ENCODE peak calls at places on chromosomes 12 and 14, in five cellular contexts. O is CD8-positive, alpha-beta memory T cell; R is IMR-90; V is colonic mucosa; Z is ovary. C is an unnamed sample.

GRCh38 chr12:5259523-5259922 is 172.4 kb upstream of the NTF3 start:
- DNase-seq in O (no peak), R (peak), V (no peak), Z (no peak), C (no peak)

GRCh38 chr12:101698782-101699347 is 1.4 kb downstream of the CHPT1 start:
- DNase-seq in O (no peak), R (peak), V (no peak), Z (no peak), C (no peak)

GRCh38 chr14:40697221-40697620 is 909.5 kb upstream of the LRFN5 start:
- DNase-seq in O (no peak), R (no peak), V (no peak), Z (no peak), C (no peak)

GRCh38 chr12:108332791-108333382 is 6.2 kb downstream of the CMKLR1 start:
- DNase-seq in O (no peak), R (no peak), V (peak), Z (no peak), C (no peak)

GRCh38 chr14:53151523-53151866 is 1.6 kb downstream of the DDHD1 start:
- DNase-seq in O (no peak), R (no peak), V (no peak), Z (no peak), C (no peak)

GRCh38 chr12:21529456-21529855 is 3.4 kb downstream of the SPX start:
- DNase-seq in O (no peak), R (no peak), V (no peak), Z (no peak), C (no peak)

GRCh38 chr12:115294443-115295133 is 610.6 kb upstream of the TBX3 start:
- DNase-seq in O (no peak), R (peak), V (no peak), Z (no peak), C (no peak)

GRCh38 chr14:101120636-101121398 is 217.3 kb upstream of the RTL1 start:
- DNase-seq in O (no peak), R (no peak), V (peak), Z (peak), C (no peak)

GRCh38 chr14:43755707-43756106 is 751.4 kb downstream of the FSCB start:
- DNase-seq in O (no peak), R (no peak), V (no peak), Z (no peak), C (no peak)

GRCh38 chr14:44912041-44912869 is 49.5 kb downstream of the KLHL28 start:
- DNase-seq in O (no peak), R (no peak), V (no peak), Z (no peak), C (no peak)

GRCh38 chr12:46430340-46430948 is 57.9 kb upstream of the SLC38A2 start:
- DNase-seq in O (peak), R (peak), V (peak), Z (peak), C (no peak)

GRCh38 chr14:24115451-24116110 is 832 bp upstream of the NRL start:
- DNase-seq in O (no peak), R (no peak), V (no peak), Z (peak), C (no peak)

GRCh38 chr14:26204362-26204953 is 393.4 kb downstream of the NOVA1 start:
- DNase-seq in O (no peak), R (no peak), V (no peak), Z (no peak), C (no peak)

DNA sequence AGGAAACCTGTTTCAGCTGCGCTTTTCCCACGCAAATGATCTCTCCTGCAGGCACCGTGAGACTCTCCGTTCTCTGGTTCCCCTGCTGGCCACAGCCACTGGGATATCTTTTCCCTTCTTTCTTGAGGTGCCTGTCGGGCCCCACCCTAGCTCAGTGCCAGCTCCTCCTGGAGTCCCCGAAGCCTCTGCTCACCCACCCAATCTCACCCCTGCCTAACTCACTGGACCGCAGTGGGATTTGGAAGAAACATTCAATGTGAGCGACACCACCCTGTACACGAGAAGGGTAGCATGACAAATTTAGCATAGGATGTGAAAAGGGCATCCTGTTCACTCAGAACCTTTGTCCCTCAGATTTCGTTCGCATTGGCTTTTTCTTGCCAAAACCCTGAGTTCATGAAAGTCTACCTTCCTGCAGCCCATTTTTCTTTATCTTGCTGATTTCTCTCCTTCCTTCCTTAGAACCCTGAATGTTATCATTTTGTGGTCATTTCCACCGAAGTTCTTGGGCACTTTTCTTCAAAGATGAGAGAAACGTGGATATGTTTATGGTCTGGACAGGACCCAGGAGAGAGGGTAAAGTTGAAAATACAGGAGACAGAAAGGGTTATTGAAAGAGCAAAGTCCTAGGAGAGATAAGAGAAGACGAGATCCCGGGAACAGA is 63.6 kb upstream of the ELK3 start:
- DNase-seq in O (no peak), R (no peak), V (no peak), Z (no peak), C (no peak)
- H3K27ac ChIP-seq in O (no peak), R (no peak), V (no peak), Z (no peak), C (no peak)

GRCh38 chr14:91255026-91255695 is 10.7 kb upstream of the GPR68 start:
- DNase-seq in O (no peak), R (no peak), V (no peak), Z (no peak), C (no peak)

GRCh38 chr14:91255820-91256219 is 11.3 kb upstream of the GPR68 start:
- DNase-seq in O (no peak), R (no peak), V (no peak), Z (no peak), C (no peak)

GRCh38 chr14:91252901-91253794 is 8.6 kb upstream of the GPR68 start:
- DNase-seq in O (peak), R (no peak), V (peak), Z (peak), C (peak)

GRCh38 chr14:91254456-91254855 is 10.0 kb upstream of the GPR68 start:
- DNase-seq in O (peak), R (no peak), V (no peak), Z (no peak), C (no peak)

GRCh38 chr14:91253795-91254323 is 9.4 kb upstream of the GPR68 start:
- DNase-seq in O (no peak), R (no peak), V (no peak), Z (no peak), C (no peak)
- H3K27ac ChIP-seq in O (peak), R (no peak), V (no peak), Z (no peak), C (peak)

DNA sequence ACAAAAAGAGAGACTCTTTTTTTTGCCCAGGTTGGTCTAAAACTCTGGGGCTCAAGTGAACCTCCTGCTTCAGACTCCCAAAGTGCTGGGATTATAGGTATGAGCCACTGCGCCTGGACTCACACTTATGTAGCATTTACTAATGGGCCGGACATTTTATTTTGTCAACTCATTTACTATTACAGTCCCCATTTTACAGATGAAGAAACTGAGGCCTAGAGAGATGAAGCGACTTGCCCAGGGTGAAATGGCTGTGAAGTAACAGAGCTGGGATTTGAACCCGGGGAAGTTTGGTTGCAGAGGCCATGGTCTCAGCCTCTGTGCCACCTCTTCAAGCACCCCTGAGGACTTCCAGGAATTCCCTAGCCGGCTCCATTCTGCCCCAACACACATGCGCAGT is 9.4 kb downstream of the HPD start:
- DNase-seq in O (no peak), R (no peak), V (no peak), Z (no peak), C (no peak)
- H3K27ac ChIP-seq in O (no peak), R (no peak), V (no peak), Z (no peak), C (no peak)

DNA sequence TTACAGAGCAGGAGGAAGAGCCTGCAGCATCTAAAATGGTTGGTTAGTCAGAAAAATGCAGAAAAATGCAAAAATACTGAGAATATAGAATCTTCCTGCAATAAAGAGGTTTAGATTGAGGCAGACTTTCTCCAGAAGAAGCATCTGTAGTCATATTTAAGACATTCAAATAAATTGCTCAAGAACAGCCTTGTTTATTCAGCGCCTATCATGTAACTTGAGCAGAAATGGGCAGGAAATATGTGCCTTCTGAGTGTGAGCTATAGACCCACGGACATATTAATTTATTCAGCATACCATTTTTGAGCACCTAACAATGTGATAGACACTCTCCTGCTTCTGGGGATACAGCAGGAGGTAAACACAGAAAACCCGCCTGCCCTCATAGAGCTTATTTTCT is 102.0 kb upstream of the HIF1A start:
- DNase-seq in O (no peak), R (no peak), V (no peak), Z (no peak), C (no peak)
- H3K27ac ChIP-seq in O (no peak), R (no peak), V (no peak), Z (no peak), C (no peak)

DNA sequence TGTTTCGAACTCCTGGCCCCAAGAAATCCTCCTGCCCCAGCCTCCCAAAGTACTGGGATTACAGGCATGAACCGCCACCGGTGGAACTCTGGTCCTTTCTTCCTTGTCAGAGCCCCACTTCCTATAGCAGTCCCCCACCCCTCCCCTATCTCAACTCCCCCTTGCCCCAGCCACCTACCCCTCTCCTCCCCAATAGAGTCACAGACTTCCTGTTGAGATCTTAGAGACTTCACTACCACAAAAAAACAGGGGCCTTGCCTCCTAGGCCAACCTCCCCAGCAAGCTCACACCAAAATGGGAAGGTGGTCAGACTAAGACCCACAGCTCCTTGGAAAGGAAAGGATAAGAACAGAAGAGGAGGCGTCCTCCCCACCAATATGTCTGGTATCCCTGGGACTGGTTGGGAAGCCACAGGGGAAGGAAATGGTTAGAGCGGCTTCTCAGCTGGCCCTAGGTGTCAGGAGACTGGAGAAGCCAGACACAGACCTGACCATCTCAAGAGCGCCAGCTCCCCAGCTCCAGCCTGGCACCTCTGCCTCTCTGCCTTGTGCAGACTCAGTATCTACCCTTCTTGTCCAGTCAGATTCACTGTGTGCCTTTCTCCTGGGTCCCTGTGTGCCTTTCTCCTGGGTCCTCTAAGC is 8.5 kb downstream of the ITGB7 start:
- DNase-seq in O (peak), R (no peak), V (no peak), Z (no peak), C (no peak)
- H3K27ac ChIP-seq in O (no peak), R (no peak), V (no peak), Z (no peak), C (peak)

DNA sequence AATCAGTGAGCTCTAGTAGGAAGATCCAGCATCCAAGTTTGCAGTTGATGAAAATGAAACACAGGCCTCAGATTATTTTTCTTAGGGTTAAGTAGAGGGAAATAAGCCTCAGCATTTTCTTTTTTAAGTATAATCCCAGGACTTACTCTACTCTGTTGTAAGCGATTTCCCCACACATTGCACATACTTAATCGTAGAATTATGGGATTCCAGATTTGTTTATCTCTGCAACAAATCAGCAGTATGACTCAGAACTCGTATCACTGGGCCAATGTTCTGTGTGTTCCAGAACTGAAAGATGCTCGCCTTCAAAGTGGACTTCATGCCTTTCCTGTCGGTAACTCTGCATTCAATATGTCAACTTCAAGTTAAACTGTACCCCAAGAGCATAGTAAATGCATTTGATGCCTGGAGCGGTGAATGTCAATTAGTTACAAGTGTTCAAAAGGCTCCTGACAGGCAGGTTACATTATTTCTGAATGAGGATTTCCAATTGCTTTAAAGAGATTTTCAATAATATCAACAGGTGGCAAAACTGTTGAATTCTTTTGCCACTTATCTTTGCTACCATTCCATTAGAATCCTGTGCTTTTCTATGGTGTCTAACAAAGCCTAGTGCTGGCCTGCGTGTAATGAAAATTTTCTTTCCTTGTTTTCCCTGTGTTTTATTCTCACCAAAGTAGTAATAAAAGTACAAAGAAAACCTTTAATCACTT is 323.8 kb upstream of the SYT1 start:
- DNase-seq in O (no peak), R (peak), V (no peak), Z (no peak), C (no peak)
- H3K27ac ChIP-seq in O (no peak), R (no peak), V (no peak), Z (no peak), C (no peak)